ENCODE peak calls at places on chromosomes 7 and 10, in five cellular contexts. One of them, this sample, is unnamed.

GRCh38 chr7:47763063-47763974 is 181.4 kb upstream of the TNS3 start:
- DNase-seq in A549: peak; percentile 96
- DNase-seq in adrenal gland: no peak
- DNase-seq in transverse colon: peak; percentile 26
- DNase-seq in endothelial cell of umbilical vein: peak; percentile 56
- DNase-seq in this sample: peak; percentile 85

GRCh38 chr10:25707976-25708671 is 225.9 kb upstream of the MYO3A start:
- DNase-seq in endothelial cell of umbilical vein: no peak
- DNase-seq in adrenal gland: no peak
- DNase-seq in A549: no peak
- DNase-seq in transverse colon: no peak
- DNase-seq in this sample: no peak

GRCh38 chr7:101598422-101598957 is 30.6 kb downstream of the MYL10 start:
- DNase-seq in A549: no peak
- DNase-seq in adrenal gland: no peak
- DNase-seq in transverse colon: peak; percentile 89
- DNase-seq in endothelial cell of umbilical vein: no peak
- DNase-seq in this sample: no peak

GRCh38 chr10:119256030-119256429 is 48.7 kb downstream of the GRK5 start:
- DNase-seq in A549: no peak
- DNase-seq in endothelial cell of umbilical vein: no peak
- DNase-seq in transverse colon: no peak
- DNase-seq in adrenal gland: no peak
- DNase-seq in this sample: no peak

GRCh38 chr7:88791891-88792290 is 3.6 kb downstream of the TEX47 start:
- DNase-seq in adrenal gland: no peak
- DNase-seq in transverse colon: no peak
- DNase-seq in endothelial cell of umbilical vein: no peak
- DNase-seq in A549: no peak
- DNase-seq in this sample: no peak

GRCh38 chr7:55111007-55111406 is 92.2 kb downstream of the EGFR start:
- DNase-seq in adrenal gland: no peak
- DNase-seq in transverse colon: no peak
- DNase-seq in endothelial cell of umbilical vein: no peak
- DNase-seq in A549: no peak
- DNase-seq in this sample: no peak

GRCh38 chr7:102069913-102070629 is 216.6 kb upstream of the SH2B2 start:
- DNase-seq in endothelial cell of umbilical vein: no peak
- DNase-seq in A549: no peak
- DNase-seq in adrenal gland: no peak
- DNase-seq in transverse colon: no peak
- DNase-seq in this sample: no peak

GRCh38 chr10:100986952-100987684 is at the start of the genes MRPL43 and TWNK:
- DNase-seq in adrenal gland: peak; percentile 81
- DNase-seq in endothelial cell of umbilical vein: peak; percentile 84
- DNase-seq in transverse colon: peak; percentile 88
- DNase-seq in A549: peak; percentile 91
- DNase-seq in this sample: peak; percentile 81

GRCh38 chr7:135390829-135391228 is 119.1 kb downstream of the CNOT4 start:
- DNase-seq in adrenal gland: no peak
- DNase-seq in A549: no peak
- DNase-seq in transverse colon: no peak
- DNase-seq in endothelial cell of umbilical vein: no peak
- DNase-seq in this sample: no peak

GRCh38 chr10:13648425-13648824 is 61.7 kb downstream of the PRPF18 start:
- DNase-seq in endothelial cell of umbilical vein: no peak
- DNase-seq in A549: no peak
- DNase-seq in adrenal gland: no peak
- DNase-seq in transverse colon: no peak
- DNase-seq in this sample: no peak

GRCh38 chr10:79248341-79248931 is 98.8 kb upstream of the PPIF start:
- DNase-seq in A549: no peak
- DNase-seq in adrenal gland: peak; percentile 61
- DNase-seq in transverse colon: peak; percentile 79
- DNase-seq in endothelial cell of umbilical vein: no peak
- DNase-seq in this sample: no peak

GRCh38 chr10:124436191-124436638 is 13.6 kb downstream of the NKX1-2 start:
- DNase-seq in endothelial cell of umbilical vein: no peak
- DNase-seq in adrenal gland: no peak
- DNase-seq in A549: no peak
- DNase-seq in transverse colon: no peak
- DNase-seq in this sample: no peak

GRCh38 chr10:121661451-121661851 is 63.2 kb upstream of the FGFR2 start:
- DNase-seq in A549: no peak
- DNase-seq in transverse colon: no peak
- DNase-seq in adrenal gland: no peak
- DNase-seq in endothelial cell of umbilical vein: no peak
- DNase-seq in this sample: no peak

GRCh38 chr7:44077061-44077460 is 5.3 kb downstream of the POLM start:
- DNase-seq in adrenal gland: peak; percentile 12
- DNase-seq in A549: no peak
- DNase-seq in endothelial cell of umbilical vein: no peak
- DNase-seq in transverse colon: no peak
- DNase-seq in this sample: no peak

GRCh38 chr10:59126992-59127391 is 49.5 kb upstream of the PHYHIPL start:
- DNase-seq in A549: no peak
- DNase-seq in transverse colon: no peak
- DNase-seq in adrenal gland: no peak
- DNase-seq in endothelial cell of umbilical vein: no peak
- DNase-seq in this sample: no peak

GRCh38 chr7:17863095-17863814 is 77.0 kb downstream of the SNX13 start:
- DNase-seq in adrenal gland: no peak
- DNase-seq in transverse colon: no peak
- DNase-seq in A549: no peak
- DNase-seq in endothelial cell of umbilical vein: no peak
- DNase-seq in this sample: no peak

GRCh38 chr7:99254390-99254789 is 18.2 kb upstream of the MYH16 start:
- DNase-seq in A549: no peak
- DNase-seq in transverse colon: no peak
- DNase-seq in adrenal gland: no peak
- DNase-seq in endothelial cell of umbilical vein: no peak
- DNase-seq in this sample: no peak

GRCh38 chr10:114401195-114401741 is 3.0 kb downstream of the AFAP1L2 start:
- DNase-seq in A549: no peak
- DNase-seq in transverse colon: peak; percentile 61
- DNase-seq in adrenal gland: peak; percentile 60
- DNase-seq in endothelial cell of umbilical vein: no peak
- DNase-seq in this sample: no peak

GRCh38 chr7:107815254-107815882 is 12.3 kb upstream of the SLC26A3 start:
- DNase-seq in endothelial cell of umbilical vein: no peak
- DNase-seq in transverse colon: no peak
- DNase-seq in adrenal gland: no peak
- DNase-seq in A549: no peak
- DNase-seq in this sample: no peak

GRCh38 chr7:101688183-101688831 is 59.2 kb upstream of the MYL10 start:
- DNase-seq in A549: peak; percentile 85
- DNase-seq in endothelial cell of umbilical vein: peak; percentile 58
- DNase-seq in transverse colon: peak; percentile 84
- DNase-seq in adrenal gland: peak; percentile 67
- DNase-seq in this sample: peak; percentile 76

GRCh38 chr10:58992830-58993460 is 183.5 kb upstream of the PHYHIPL start:
- DNase-seq in transverse colon: no peak
- DNase-seq in A549: no peak
- DNase-seq in endothelial cell of umbilical vein: no peak
- DNase-seq in adrenal gland: no peak
- DNase-seq in this sample: no peak

GRCh38 chr7:7103343-7104313 is 78.7 kb upstream of the C1GALT1 start:
- DNase-seq in adrenal gland: no peak
- DNase-seq in transverse colon: no peak
- DNase-seq in A549: peak; percentile 46
- DNase-seq in endothelial cell of umbilical vein: peak; percentile 70
- DNase-seq in this sample: peak; percentile 58

GRCh38 chr7:101554584-101555268 is 74.4 kb downstream of the MYL10 start:
- DNase-seq in transverse colon: no peak
- DNase-seq in endothelial cell of umbilical vein: no peak
- DNase-seq in adrenal gland: no peak
- DNase-seq in A549: no peak
- DNase-seq in this sample: no peak

DNA sequence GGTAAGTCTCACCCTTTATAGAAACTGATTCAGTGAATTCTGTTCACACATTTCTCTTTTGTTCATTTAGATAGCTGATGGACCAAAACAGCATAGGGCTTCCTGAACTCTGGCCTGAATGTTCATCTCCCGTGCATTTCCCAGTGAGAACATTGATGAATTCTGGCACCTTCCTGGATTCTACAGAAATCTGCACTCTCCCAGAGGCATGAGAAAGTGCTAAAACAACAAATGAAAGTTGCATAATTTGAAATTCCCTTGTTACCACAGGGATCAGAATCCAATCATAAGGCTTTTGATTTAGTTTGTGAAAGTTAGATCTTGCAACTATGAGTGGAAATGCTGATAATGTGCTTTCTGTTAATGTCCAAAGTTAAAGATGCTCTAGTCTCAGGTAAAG is 29.7 kb upstream of the SCIN start:
- DNase-seq in adrenal gland: no peak
- DNase-seq in endothelial cell of umbilical vein: no peak
- DNase-seq in A549: no peak
- DNase-seq in transverse colon: no peak
- DNase-seq in this sample: no peak
- TF ChIP-seq POLR2A in adrenal gland: no peak
- TF ChIP-seq POLR2A in endothelial cell of umbilical vein: no peak
- TF ChIP-seq POLR2A in A549: no peak
- TF ChIP-seq POLR2A in transverse colon: no peak
- TF ChIP-seq POLR2A in this sample: no peak

GRCh38 chr10:14879055-14879800 is 562 bp downstream of the SUV39H2 start:
- DNase-seq in adrenal gland: peak; percentile 26
- DNase-seq in endothelial cell of umbilical vein: no peak
- DNase-seq in transverse colon: peak; percentile 31
- DNase-seq in A549: peak; percentile 33
- DNase-seq in this sample: peak; percentile 28

GRCh38 chr10:14876764-14877163 is 1.9 kb upstream of the SUV39H2 start:
- DNase-seq in A549: no peak
- DNase-seq in transverse colon: no peak
- DNase-seq in adrenal gland: no peak
- DNase-seq in endothelial cell of umbilical vein: no peak
- DNase-seq in this sample: no peak

GRCh38 chr10:14880201-14880600 is 1.5 kb downstream of the SUV39H2 start:
- DNase-seq in A549: no peak
- DNase-seq in transverse colon: no peak
- DNase-seq in adrenal gland: no peak
- DNase-seq in endothelial cell of umbilical vein: peak; percentile 12
- DNase-seq in this sample: no peak

GRCh38 chr10:14879801-14880193 is 1.1 kb downstream of the SUV39H2 start:
- DNase-seq in transverse colon: no peak
- DNase-seq in A549: peak; percentile 13
- DNase-seq in adrenal gland: no peak
- DNase-seq in endothelial cell of umbilical vein: peak; percentile 26
- DNase-seq in this sample: peak; percentile 7

DNA sequence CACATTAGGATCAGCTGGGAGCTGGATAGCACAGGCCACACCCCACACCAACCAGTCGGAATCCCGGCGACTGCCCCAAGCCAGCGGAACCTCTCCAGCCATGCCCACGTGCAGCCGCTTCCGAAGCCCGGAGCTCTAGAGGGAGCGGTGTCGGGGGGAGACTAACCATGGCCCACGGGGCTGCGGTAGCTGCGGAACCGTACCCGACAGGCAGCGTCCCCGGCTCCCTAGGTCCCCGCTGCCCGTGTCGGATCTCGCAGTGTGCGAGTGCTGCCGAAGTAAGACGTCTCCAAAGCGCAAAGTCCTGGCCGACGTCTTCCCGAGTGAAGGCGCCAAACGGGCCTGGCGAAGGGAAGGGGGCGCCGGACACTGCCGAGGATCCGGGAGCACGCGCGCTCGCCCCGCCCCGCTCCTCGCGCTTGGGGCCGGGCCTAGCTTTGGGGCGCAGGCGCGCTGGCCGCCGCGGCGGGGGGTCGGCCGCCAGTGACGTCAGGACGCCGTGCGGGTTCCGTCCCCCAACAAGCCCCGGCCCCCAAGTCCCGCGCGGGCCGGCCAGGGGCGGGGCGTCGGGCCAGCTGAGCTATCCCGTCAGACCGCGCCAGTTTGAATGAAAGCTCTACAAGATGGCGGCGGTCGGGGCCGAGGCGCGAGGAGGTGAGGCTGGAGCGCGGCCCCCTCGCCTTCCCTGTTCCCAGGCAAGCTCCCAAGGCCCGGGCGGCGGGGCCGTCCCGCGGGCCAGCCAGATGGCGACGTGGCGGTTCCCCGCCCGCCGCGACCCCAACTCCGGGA is at the start of gene SUV39H2:
- DNase-seq in transverse colon: peak; percentile 97
- DNase-seq in A549: peak; percentile 96
- DNase-seq in endothelial cell of umbilical vein: peak; percentile 98
- DNase-seq in adrenal gland: peak; percentile 95
- DNase-seq in this sample: peak; percentile 97
- TF ChIP-seq POLR2A in transverse colon: peak; percentile 78
- TF ChIP-seq POLR2A in A549: peak; percentile 85
- TF ChIP-seq POLR2A in endothelial cell of umbilical vein: peak; percentile 88
- TF ChIP-seq POLR2A in adrenal gland: peak; percentile 89
- TF ChIP-seq POLR2A in this sample: peak; percentile 86

GRCh38 chr10:103769176-103769575 is 86.2 kb downstream of the SH3PXD2A start:
- DNase-seq in adrenal gland: no peak
- DNase-seq in endothelial cell of umbilical vein: no peak
- DNase-seq in A549: no peak
- DNase-seq in transverse colon: no peak
- DNase-seq in this sample: no peak

GRCh38 chr10:103768345-103768744 is 87.0 kb downstream of the SH3PXD2A start:
- DNase-seq in A549: no peak
- DNase-seq in adrenal gland: no peak
- DNase-seq in transverse colon: no peak
- DNase-seq in endothelial cell of umbilical vein: no peak
- DNase-seq in this sample: no peak

GRCh38 chr10:103770139-103770538 is 85.2 kb downstream of the SH3PXD2A start:
- DNase-seq in transverse colon: no peak
- DNase-seq in adrenal gland: no peak
- DNase-seq in endothelial cell of umbilical vein: no peak
- DNase-seq in A549: no peak
- DNase-seq in this sample: no peak

GRCh38 chr10:103775786-103776185 is 79.6 kb downstream of the SH3PXD2A start:
- DNase-seq in transverse colon: no peak
- DNase-seq in A549: no peak
- DNase-seq in endothelial cell of umbilical vein: no peak
- DNase-seq in adrenal gland: no peak
- DNase-seq in this sample: no peak

GRCh38 chr10:103772096-103772845 is 83.1 kb downstream of the SH3PXD2A start:
- DNase-seq in A549: peak; percentile 50
- DNase-seq in transverse colon: peak; percentile 87
- DNase-seq in endothelial cell of umbilical vein: peak; percentile 51
- DNase-seq in adrenal gland: peak; percentile 84
- DNase-seq in this sample: no peak
- TF ChIP-seq POLR2A in A549: no peak
- TF ChIP-seq POLR2A in transverse colon: peak; percentile 63
- TF ChIP-seq POLR2A in endothelial cell of umbilical vein: no peak
- TF ChIP-seq POLR2A in adrenal gland: peak; percentile 42
- TF ChIP-seq POLR2A in this sample: no peak

GRCh38 chr7:137146552-137146961 is 197.0 kb downstream of the PTN start:
- DNase-seq in adrenal gland: no peak
- DNase-seq in A549: no peak
- DNase-seq in transverse colon: no peak
- DNase-seq in endothelial cell of umbilical vein: no peak
- DNase-seq in this sample: no peak

GRCh38 chr7:137146996-137147720 is 196.4 kb downstream of the PTN start:
- DNase-seq in transverse colon: no peak
- DNase-seq in endothelial cell of umbilical vein: no peak
- DNase-seq in adrenal gland: no peak
- DNase-seq in A549: no peak
- DNase-seq in this sample: no peak

GRCh38 chr7:137146012-137146455 is 197.5 kb downstream of the PTN start:
- DNase-seq in endothelial cell of umbilical vein: no peak
- DNase-seq in transverse colon: no peak
- DNase-seq in adrenal gland: no peak
- DNase-seq in A549: no peak
- DNase-seq in this sample: no peak

GRCh38 chr7:137142376-137142775 is 201.2 kb downstream of the PTN start:
- DNase-seq in A549: no peak
- DNase-seq in transverse colon: no peak
- DNase-seq in adrenal gland: no peak
- DNase-seq in endothelial cell of umbilical vein: no peak
- DNase-seq in this sample: peak; percentile 5
- TF ChIP-seq POLR2A in A549: no peak
- TF ChIP-seq POLR2A in transverse colon: no peak
- TF ChIP-seq POLR2A in adrenal gland: no peak
- TF ChIP-seq POLR2A in endothelial cell of umbilical vein: no peak
- TF ChIP-seq POLR2A in this sample: no peak